ENCODE peak calls at places on chromosomes 2 and 18, in five cellular contexts. Y, T, I, S and W are unnamed samples.

GRCh38 chr2:180644709-180645108 is 335.7 kb upstream of the UBE2E3 start:
- DNase-seq in S (peak), I (no peak), Y (no peak), T (no peak), W (no peak)

GRCh38 chr18:62741118-62741566 is 25.8 kb downstream of the PHLPP1 start:
- DNase-seq in T (no peak), I (peak), Y (no peak), S (peak), W (no peak)

GRCh38 chr2:67880291-67880761 is 182.5 kb downstream of the C1D start:
- DNase-seq in T (no peak), Y (no peak), I (peak), S (no peak), W (no peak)

GRCh38 chr2:134722728-134723127 is 3.9 kb upstream of the TMEM163 start:
- DNase-seq in T (no peak), Y (no peak), S (no peak), I (no peak), W (no peak)

GRCh38 chr2:83069724-83070123 is 1389.4 kb downstream of the SUCLG1 start:
- DNase-seq in T (no peak), Y (no peak), I (no peak), S (peak), W (no peak)

GRCh38 chr2:32427672-32428622 is 71.1 kb downstream of the BIRC6 start:
- DNase-seq in I (no peak), S (no peak), Y (no peak), T (no peak), W (no peak)

GRCh38 chr2:202201220-202202160 is 36.9 kb downstream of the SUMO1 start:
- DNase-seq in T (no peak), Y (no peak), I (no peak), S (no peak), W (no peak)

GRCh38 chr2:238022594-238023157 is 38.1 kb upstream of the SCLY start:
- DNase-seq in Y (no peak), I (no peak), T (no peak), S (no peak), W (no peak)

GRCh38 chr2:6917071-6917760 is at the start of gene RNF144A:
- DNase-seq in T (peak), Y (no peak), S (peak), I (peak), W (peak)

GRCh38 chr2:238580486-238580885 is 153.8 kb downstream of the ASB1 start:
- DNase-seq in I (no peak), S (no peak), Y (no peak), T (peak), W (no peak)

GRCh38 chr2:239093487-239093886 is 245.6 kb downstream of the TWIST2 start:
- DNase-seq in S (no peak), I (no peak), Y (no peak), T (no peak), W (no peak)

GRCh38 chr2:8125741-8126691 is 555.8 kb upstream of the ID2 start:
- DNase-seq in Y (no peak), I (no peak), S (no peak), T (no peak), W (no peak)

GRCh38 chr2:221530653-221531037 is 41.5 kb downstream of the EPHA4 start:
- DNase-seq in Y (no peak), S (no peak), I (no peak), T (no peak), W (no peak)

GRCh38 chr2:165952600-165953210 is 871 bp downstream of the TTC21B start:
- DNase-seq in T (no peak), S (peak), I (no peak), Y (no peak), W (peak)

GRCh38 chr18:79867666-79868065 is 69.9 kb downstream of the KCNG2 start:
- DNase-seq in S (no peak), Y (peak), T (peak), I (no peak), W (no peak)

GRCh38 chr2:127081826-127082633 is 24.9 kb downstream of the BIN1 start:
- DNase-seq in T (no peak), Y (peak), I (no peak), S (no peak), W (peak)

GRCh38 chr18:12321331-12321730 is 13.3 kb downstream of the TUBB6 start:
- DNase-seq in T (no peak), Y (no peak), I (no peak), S (no peak), W (no peak)

GRCh38 chr2:164000171-164000570 is 264.4 kb upstream of the FIGN start:
- DNase-seq in Y (no peak), I (no peak), S (peak), T (no peak), W (no peak)

GRCh38 chr2:65228249-65228750 is 669 bp downstream of the ACTR2 start:
- DNase-seq in Y (no peak), S (peak), I (no peak), T (no peak), W (peak)

GRCh38 chr2:20103514-20103913 is 52.1 kb upstream of the LAPTM4A start:
- DNase-seq in Y (no peak), T (no peak), I (no peak), S (no peak), W (no peak)

GRCh38 chr2:196804381-196804780 is 4.8 kb downstream of the C2orf66 start:
- DNase-seq in I (no peak), T (no peak), Y (no peak), S (no peak), W (no peak)

GRCh38 chr2:241254904-241255351 is 60.5 kb downstream of the HDLBP start:
- DNase-seq in S (no peak), Y (no peak), T (no peak), I (no peak), W (no peak)

GRCh38 chr2:182616471-182617393 is 99.3 kb upstream of the DNAJC10 start:
- DNase-seq in S (peak), Y (no peak), I (no peak), T (no peak), W (no peak)

GRCh38 chr2:60861736-60862135 is 19.6 kb upstream of the REL start:
- DNase-seq in Y (no peak), S (no peak), I (no peak), T (no peak), W (no peak)

GRCh38 chr2:98534761-98535160 is 73.6 kb downstream of the COA5 start:
- DNase-seq in T (no peak), I (no peak), S (no peak), Y (no peak), W (no peak)

GRCh38 chr2:232240896-232241295 is 137.7 kb upstream of the ALPP start:
- DNase-seq in S (peak), Y (no peak), T (no peak), I (no peak), W (no peak)

DNA sequence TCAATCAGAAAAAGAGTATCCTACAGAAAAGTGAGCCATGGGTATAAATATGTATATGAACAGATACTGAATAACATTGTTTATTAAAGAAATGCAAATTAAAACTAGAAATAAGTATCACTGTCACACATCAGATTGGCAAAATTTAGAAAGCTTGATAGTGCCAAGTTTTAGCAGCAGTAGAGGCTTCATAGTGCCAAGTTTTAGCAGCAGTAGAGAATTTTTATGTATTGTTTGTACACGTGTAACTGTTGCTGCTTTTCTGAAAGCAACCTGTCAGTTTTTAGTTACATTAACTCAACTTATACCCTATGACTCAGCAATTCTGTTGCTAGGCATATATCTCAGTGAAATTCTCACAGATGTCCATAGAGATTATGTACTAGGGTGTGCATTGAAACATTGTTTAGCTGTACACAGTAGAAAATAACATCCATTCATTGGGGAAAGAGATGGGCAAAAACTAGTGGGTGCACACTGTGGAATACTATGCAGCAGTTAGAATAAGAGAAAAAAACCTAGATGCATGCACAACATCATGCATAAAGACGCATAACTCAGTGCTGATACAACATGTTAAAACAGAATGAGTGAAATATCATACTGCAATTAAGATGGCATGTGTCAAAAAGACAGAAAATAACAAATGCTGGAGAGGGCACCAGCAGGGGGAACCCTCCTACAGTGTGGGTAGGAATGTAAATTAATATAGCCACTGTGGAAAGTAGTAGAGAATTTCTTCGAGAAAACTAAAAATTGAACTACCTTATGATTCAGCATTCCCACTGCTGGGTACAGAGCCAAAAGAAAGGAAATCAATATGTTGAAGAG is 294.5 kb upstream of the NT5C1B start:
- DNase-seq in T (no peak), I (no peak), S (peak), Y (no peak), W (no peak)
- TF ChIP-seq CTCF in T (peak), I (no peak), S (peak), Y (no peak), W (peak)

DNA sequence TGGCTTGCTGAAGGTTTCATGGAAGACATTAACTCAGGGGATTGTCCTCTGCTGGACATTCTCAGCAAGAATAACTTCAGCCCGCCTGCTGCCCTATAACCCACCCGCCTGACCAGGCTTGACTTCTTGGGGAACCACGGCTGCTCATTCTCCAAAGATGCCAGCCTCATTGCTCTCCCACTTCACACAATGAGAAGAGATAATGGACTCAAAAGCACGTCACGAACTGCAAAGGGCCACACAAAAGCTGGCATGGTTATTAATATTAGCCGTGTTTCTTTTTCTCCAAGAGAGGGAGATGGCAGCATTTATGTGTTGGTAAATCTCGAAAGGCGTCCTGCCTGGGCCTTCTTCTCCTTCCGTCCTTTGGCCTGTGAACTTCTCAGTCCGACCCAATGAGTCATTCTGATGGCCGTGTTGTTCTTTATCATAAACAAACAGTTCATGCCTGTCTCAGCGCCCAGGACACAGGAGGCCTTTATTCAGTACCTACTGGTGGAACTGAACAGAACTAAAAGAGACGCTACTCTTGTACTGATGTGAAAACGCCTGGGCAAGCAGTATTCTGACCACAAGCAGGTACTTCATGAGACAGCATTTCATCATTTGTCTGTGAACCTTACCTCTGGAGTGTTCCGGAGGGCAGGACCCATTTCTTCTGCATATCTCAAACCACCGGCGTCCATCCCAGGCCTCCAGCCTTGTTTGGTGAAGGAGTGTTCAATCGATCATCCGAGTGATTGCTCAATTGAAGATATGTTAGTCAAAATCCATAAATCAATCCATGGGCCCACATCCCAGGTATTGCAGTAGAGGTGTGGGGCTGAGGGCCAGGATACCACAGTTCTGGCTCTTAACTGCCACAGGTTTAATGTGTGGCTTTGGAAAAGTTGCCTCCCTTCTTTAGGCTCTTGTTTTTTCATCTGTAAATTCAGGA is 25.1 kb upstream of the KLHL29 start:
- DNase-seq in I (no peak), T (no peak), Y (no peak), S (no peak), W (no peak)
- TF ChIP-seq CTCF in I (no peak), T (no peak), Y (no peak), S (no peak), W (no peak)

GRCh38 chr18:51197661-51198424 is at the start of gene MEX3C:
- DNase-seq in T (peak), S (peak), Y (peak), I (peak), W (peak)
- TF ChIP-seq CTCF in T (peak), S (peak), Y (peak), I (no peak), W (no peak)

DNA sequence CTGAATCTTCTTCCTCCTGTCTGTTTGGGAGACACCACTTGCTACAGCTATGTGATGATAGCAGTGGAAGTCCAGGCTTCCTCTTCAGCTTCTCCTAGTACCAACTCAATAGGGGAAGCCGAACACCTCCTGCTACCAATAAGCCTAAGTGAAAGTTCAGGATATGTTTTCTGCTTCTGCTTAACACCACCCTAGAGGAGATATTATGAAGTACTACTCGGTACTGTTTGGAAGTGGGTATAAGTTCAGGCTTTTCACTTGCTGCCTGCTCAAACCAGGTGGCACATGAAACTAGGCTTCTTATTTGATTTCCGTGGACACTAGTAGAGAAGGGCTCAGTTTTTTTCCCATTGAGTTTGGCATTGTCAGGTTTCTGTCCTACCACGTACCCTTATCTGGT is 99.8 kb downstream of the PTPN4 start:
- DNase-seq in S (no peak), T (no peak), I (no peak), Y (no peak), W (no peak)
- TF ChIP-seq CTCF in S (no peak), T (no peak), I (no peak), Y (no peak), W (no peak)